ENCODE peak calls at places on chromosomes 7 and 10, in nine cellular contexts. I is prostate gland, X is HL-60, M is GM10248, J is nephron progenitor cell, T is cardiac fibroblast, G is astrocyte of the spinal cord, W is NB4, B is GM12865. R is an unnamed sample.

GRCh38 chr7:155510975-155511595 is 35.3 kb downstream of the CNPY1 start:
- DNase-seq in G (no peak), B (no peak), T (no peak), M (no peak), J (no peak), W (no peak), I (no peak), X (no peak), R (no peak)

GRCh38 chr7:3897430-3898385 is 596.7 kb downstream of the SDK1 start:
- DNase-seq in G (peak), W (peak), J (peak), X (peak), B (peak), I (peak), T (peak), M (peak), R (peak)

GRCh38 chr10:131891196-131891928 is 9.4 kb upstream of the PPP2R2D start:
- DNase-seq in B (no peak), M (no peak), G (no peak), J (peak), I (no peak), X (no peak), W (peak), T (no peak), R (no peak)

GRCh38 chr7:134376693-134377092 is 60.0 kb upstream of the SLC35B4 start:
- DNase-seq in X (no peak), J (no peak), G (no peak), B (no peak), I (no peak), M (no peak), T (no peak), W (no peak), R (no peak)

GRCh38 chr7:105934577-105935185 is 28.4 kb upstream of the CDHR3 start:
- DNase-seq in J (peak), B (peak), T (peak), M (no peak), I (peak), W (peak), X (no peak), G (peak), R (peak)

GRCh38 chr7:137990251-137990901 is 11.5 kb downstream of the CREB3L2 start:
- DNase-seq in T (peak), J (no peak), B (no peak), G (peak), I (no peak), W (no peak), X (no peak), M (no peak), R (no peak)

GRCh38 chr10:27744478-27745379 is 890 bp downstream of the MKX start:
- DNase-seq in T (peak), B (no peak), G (peak), X (no peak), J (peak), M (peak), W (peak), I (peak), R (peak)

GRCh38 chr7:101535333-101535732 is 93.8 kb downstream of the MYL10 start:
- DNase-seq in W (no peak), J (no peak), M (no peak), G (no peak), I (no peak), X (no peak), B (no peak), T (no peak), R (no peak)

GRCh38 chr7:57868771-57869483 is 418.9 kb downstream of the ZNF716 start:
- DNase-seq in M (no peak), X (no peak), W (no peak), I (no peak), T (no peak), B (no peak), J (no peak), G (no peak), R (no peak)

GRCh38 chr10:78481842-78482241 is 448.2 kb downstream of the RPS24 start:
- DNase-seq in B (no peak), M (no peak), T (no peak), X (no peak), J (no peak), I (no peak), G (no peak), W (no peak), R (no peak)

GRCh38 chr7:41641006-41641714 is 61.7 kb downstream of the INHBA start:
- DNase-seq in J (no peak), X (no peak), I (no peak), B (no peak), T (no peak), M (no peak), G (peak), W (no peak), R (no peak)

GRCh38 chr7:156778668-156779067 is 114.3 kb downstream of the LMBR1 start:
- DNase-seq in G (no peak), I (no peak), W (no peak), J (no peak), M (no peak), T (no peak), X (no peak), B (no peak), R (no peak)

GRCh38 chr10:103441206-103441605 is 11.0 kb downstream of the CALHM2 start:
- DNase-seq in X (no peak), B (no peak), M (no peak), W (no peak), J (no peak), G (no peak), I (no peak), T (peak), R (no peak)

GRCh38 chr7:27362026-27362425 is 119.4 kb downstream of the EVX1 start:
- DNase-seq in B (no peak), M (no peak), T (no peak), G (no peak), I (no peak), J (no peak), W (no peak), X (no peak), R (no peak)

GRCh38 chr10:87585565-87586514 is 73.8 kb upstream of the PAPSS2 start:
- DNase-seq in T (peak), J (no peak), W (peak), I (peak), G (peak), B (no peak), M (no peak), X (no peak), R (no peak)

GRCh38 chr10:5945561-5946418 is 31.6 kb downstream of the IL15RA start:
- DNase-seq in W (peak), B (no peak), I (peak), M (no peak), X (peak), T (peak), J (no peak), G (peak), R (no peak)

GRCh38 chr10:88897019-88897853 is 17.2 kb downstream of the STAMBPL1 start:
- DNase-seq in T (no peak), W (no peak), X (no peak), G (no peak), J (no peak), I (no peak), B (no peak), M (no peak), R (peak)

GRCh38 chr10:73506074-73506473 is 10.2 kb upstream of the PPP3CB start:
- DNase-seq in T (no peak), G (no peak), B (no peak), W (no peak), X (no peak), M (no peak), I (no peak), J (no peak), R (no peak)

GRCh38 chr10:110304394-110304779 is 333 bp downstream of the SMNDC1 start:
- DNase-seq in M (no peak), I (peak), W (no peak), G (no peak), B (peak), X (no peak), T (no peak), J (peak), R (no peak)

GRCh38 chr10:3258291-3258848 is 85.8 kb upstream of the PITRM1 start:
- DNase-seq in X (no peak), T (peak), I (no peak), M (no peak), W (no peak), B (no peak), G (no peak), J (no peak), R (no peak)

GRCh38 chr10:104639595-104640338 is 1.3 kb upstream of the SORCS3 start:
- DNase-seq in I (no peak), M (no peak), J (peak), X (no peak), B (no peak), W (no peak), G (no peak), T (no peak), R (no peak)

GRCh38 chr10:110008518-110009339 is 945 bp downstream of the ADD3 start:
- DNase-seq in T (no peak), W (peak), M (no peak), J (no peak), G (no peak), I (peak), B (peak), X (peak), R (peak)

GRCh38 chr7:105673367-105674188 is 92.3 kb upstream of the EFCAB10 start:
- DNase-seq in M (no peak), G (no peak), J (no peak), B (no peak), T (no peak), X (peak), W (no peak), I (peak), R (peak)

GRCh38 chr10:26650406-26650805 is 47.1 kb upstream of the PDSS1 start:
- DNase-seq in M (no peak), I (no peak), X (no peak), B (no peak), G (no peak), W (no peak), T (no peak), J (no peak), R (no peak)

GRCh38 chr7:125661-126060 is 66.7 kb upstream of the FAM20C start:
- DNase-seq in B (no peak), W (no peak), M (no peak), I (no peak), G (no peak), T (peak), J (no peak), X (no peak), R (no peak)

GRCh38 chr10:5283305-5284158 is 81.2 kb upstream of the UCN3 start:
- DNase-seq in B (peak), M (no peak), W (peak), J (peak), G (peak), T (peak), X (peak), I (peak), R (peak)

DNA sequence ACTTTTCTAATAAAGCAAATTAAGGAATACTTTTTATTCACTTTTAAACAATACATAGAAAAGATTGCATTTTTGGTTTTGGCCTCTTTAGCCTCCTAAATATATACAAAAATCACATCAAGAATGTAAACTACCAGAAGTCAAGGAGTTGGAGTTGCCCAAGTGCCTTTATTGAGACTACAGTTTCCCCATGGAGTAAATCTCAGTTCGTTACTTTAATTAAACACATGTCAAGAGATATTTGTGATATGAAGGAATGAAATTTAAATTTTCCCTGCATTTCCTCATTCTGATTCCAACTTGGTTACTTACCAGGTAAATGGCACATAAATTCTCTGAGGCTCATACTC is 492.9 kb downstream of the TNS3 start:
- DNase-seq in I (no peak), M (no peak), G (no peak), T (no peak), W (no peak), B (no peak), J (no peak), X (no peak), R (no peak)
- TF ChIP-seq CTCF in I (peak), M (peak), G (no peak), T (no peak), W (no peak), B (no peak), J (no peak), X (no peak), R (no peak)

DNA sequence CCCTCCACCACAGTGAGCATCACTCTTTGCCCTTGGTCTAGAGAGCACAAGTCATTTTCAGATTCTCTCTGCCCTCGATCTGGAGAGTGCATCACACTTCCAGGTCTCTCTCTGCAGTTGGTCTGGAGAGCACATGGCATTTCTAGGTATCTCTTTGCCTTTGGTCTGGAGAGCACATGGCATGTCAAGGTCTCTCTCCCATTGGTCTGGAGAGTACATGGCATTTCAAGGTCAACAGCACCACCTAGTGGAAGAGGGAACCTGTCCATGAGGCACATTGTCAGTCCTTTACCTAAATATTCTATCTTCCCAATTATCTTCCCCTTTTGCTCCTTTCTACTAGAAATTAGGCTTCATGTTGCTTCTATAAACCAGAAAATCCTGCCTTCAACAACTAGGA is 1139.4 kb downstream of the XPNPEP1 start:
- DNase-seq in M (peak), B (peak), W (peak), T (peak), X (peak), J (peak), I (peak), G (peak), R (peak)
- TF ChIP-seq CTCF in M (peak), B (peak), W (peak), T (peak), X (peak), J (peak), I (no peak), G (peak), R (peak)

DNA sequence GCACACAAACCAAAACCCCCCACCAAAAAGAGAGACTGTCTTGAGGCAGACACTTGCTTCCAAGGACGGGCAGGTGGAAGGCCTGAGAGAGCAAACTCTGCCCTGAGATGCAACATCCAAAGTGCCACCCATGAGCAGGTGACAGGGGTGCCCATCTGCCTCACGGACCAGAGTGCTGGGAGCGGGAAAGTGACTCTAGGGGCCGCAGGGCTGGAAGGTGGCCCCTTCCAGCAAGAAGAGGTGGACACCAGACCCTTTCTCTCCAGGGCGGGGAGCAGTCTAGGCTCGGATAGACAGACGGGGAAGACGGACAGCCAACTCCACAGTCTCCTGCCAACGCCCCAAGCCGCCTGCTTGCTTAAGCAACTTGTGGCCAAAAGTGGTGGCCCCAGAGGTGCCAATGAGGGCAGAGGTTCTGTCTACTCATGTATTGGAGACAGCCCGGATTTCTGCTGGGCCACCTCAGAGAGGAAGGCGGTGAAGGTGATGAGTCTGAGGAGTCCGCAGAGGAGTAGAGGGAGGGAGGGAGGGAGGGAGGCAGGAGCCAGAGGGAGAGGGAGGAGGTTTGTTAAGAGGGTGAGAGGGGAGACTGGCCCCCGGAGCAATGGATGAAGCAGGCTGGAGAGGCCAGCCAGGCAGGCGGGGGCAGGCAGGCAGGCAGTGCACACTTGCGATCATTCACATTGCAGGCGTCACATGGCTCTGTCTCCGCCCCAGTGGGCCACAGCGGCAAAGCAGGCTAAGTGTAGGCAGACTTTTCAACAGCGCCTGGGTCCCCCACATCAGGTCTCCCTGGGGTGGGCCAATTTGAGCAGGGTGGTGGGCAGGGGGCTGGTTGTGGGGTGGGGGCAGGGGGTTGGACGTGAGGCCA is 65.6 kb downstream of the SLC29A4 start:
- DNase-seq in X (no peak), G (no peak), I (no peak), W (no peak), M (no peak), J (no peak), B (no peak), T (no peak), R (no peak)
- TF ChIP-seq CTCF in X (no peak), G (no peak), I (no peak), W (no peak), M (no peak), J (no peak), B (no peak), T (no peak), R (no peak)

DNA sequence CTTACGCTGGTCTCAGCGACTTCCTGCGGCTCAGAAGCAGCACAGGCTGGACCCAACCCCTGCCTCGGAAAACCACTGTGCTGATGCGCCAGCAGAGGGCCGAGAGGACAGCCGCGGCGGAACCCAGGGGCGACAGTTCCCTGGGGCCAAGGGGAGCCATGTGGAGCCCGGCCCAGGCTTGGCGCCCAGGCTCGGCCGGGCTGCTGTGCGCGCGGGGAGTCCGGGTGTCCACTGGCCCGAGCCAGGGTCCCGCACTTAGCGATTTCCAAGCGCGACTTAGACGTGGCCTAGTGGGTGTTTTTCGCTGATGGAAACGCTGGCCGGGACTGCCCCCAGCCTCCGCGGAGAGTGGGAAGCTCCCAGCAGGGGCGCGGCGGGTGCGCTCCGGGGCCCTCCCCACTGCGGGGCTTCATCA is 18.6 kb upstream of the ZNF32 start:
- DNase-seq in X (no peak), B (peak), I (no peak), T (peak), G (peak), J (no peak), W (peak), M (no peak), R (no peak)
- TF ChIP-seq CTCF in X (no peak), B (peak), I (no peak), T (peak), G (peak), J (peak), W (peak), M (no peak), R (no peak)

DNA sequence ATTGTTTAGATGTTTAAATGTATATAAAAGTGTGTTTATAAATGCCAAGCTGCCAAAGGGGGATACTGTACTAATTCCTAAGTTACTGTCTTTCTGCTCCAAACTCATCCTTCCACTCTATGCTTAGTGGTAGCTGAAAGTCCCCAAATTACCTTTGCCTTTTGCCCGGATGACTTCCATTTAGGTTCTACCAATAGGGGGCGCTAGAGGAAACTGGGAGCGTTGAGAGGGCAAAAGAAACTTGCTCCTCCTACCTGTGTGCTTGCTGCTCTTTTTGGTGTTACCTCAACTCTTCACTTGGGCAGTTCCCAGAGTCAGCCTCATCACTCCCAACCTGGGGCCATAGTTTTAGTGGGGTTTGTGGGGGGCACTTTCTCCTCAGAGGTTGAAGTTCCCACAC is 5.9 kb upstream of the OR2A25 start:
- DNase-seq in M (no peak), W (peak), G (no peak), I (no peak), B (peak), X (no peak), J (no peak), T (no peak), R (no peak)
- TF ChIP-seq CTCF in M (peak), W (peak), G (no peak), I (no peak), B (peak), X (no peak), J (peak), T (peak), R (peak)